ENCODE peak calls at places on chromosome 3, in five cellular contexts. N is ascending aorta, C is psoas muscle, L is IMR-90, W is right lobe of liver. K is an unnamed sample.

GRCh38 chr3:189981668-189982067 is 139.0 kb downstream of the P3H2 start:
- DNase-seq in N (peak; percentile 66), C (no peak), L (peak; percentile 89), W (peak; percentile 76), K (no peak)

GRCh38 chr3:46715507-46716175 is 2.0 kb downstream of the PRSS50 start:
- DNase-seq in N (no peak), C (peak; percentile 41), L (no peak), W (peak; percentile 31), K (no peak)

GRCh38 chr3:179898024-179898423 is 138.7 kb downstream of the PEX5L start:
- DNase-seq in N (no peak), C (no peak), L (peak; percentile 55), W (no peak), K (peak; percentile 33)

GRCh38 chr3:129961142-129961541 is 13.4 kb upstream of the TRH start:
- DNase-seq in N (no peak), C (no peak), L (no peak), W (no peak), K (no peak)

GRCh38 chr3:146550743-146551510 is 6.5 kb upstream of the PLSCR1 start:
- DNase-seq in N (no peak), C (no peak), L (peak; percentile 96), W (no peak), K (peak; percentile 71)

GRCh38 chr3:190000187-190000860 is 120.4 kb downstream of the P3H2 start:
- DNase-seq in N (no peak), C (no peak), L (no peak), W (no peak), K (no peak)

GRCh38 chr3:192395506-192395905 is 331.8 kb downstream of the FGF12 start:
- DNase-seq in N (no peak), C (no peak), L (no peak), W (no peak), K (no peak)

GRCh38 chr3:25899352-25900101 is 109.6 kb downstream of the OXSM start:
- DNase-seq in N (no peak), C (no peak), L (no peak), W (no peak), K (no peak)

GRCh38 chr3:192354687-192355086 is 372.7 kb downstream of the FGF12 start:
- DNase-seq in N (no peak), C (no peak), L (no peak), W (no peak), K (no peak)

DNA sequence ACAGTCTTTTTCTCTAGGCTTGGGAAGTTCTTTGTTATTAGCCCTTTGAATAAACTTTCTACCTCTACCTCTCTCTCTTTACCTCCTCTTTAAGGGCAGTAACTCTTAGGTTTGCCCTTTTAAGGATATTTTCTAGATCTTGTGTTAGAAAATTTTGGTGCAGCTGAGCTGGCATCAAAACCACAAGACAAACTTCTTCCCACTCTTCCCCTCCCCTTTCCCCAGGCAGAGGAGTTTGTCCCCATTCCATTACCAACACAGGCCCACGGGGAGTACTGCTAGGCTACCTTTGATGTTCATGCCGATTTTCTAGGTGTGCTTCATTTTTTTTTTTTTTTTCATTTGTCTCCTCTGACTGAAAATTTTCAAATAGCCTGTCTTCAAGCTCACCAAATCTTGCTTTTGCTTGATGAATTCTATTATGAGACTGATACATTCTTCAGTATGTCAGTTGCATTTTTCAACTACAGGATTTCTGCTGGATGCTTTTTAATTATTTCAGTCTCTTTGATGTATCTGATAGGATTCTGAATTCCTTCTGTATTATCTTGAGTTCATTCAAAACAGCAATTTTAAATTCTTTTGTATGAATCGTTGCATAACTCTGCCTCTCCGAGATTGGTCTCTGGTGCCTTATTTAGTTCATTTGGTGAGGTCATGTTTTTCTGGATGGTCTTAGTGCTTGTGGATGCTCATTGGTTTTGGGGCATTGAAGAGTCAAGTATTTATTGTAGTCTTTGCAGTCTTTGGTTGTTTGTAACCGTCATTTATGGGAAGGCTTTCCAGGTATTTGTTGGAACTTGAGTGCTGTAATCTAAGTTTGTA is 112.1 kb downstream of the UBE2E2 start:
- DNase-seq in N (no peak), C (no peak), L (peak; percentile 20), W (no peak), K (no peak)
- H3K27ac ChIP-seq in N (no peak overlapping the region), C (no peak overlapping the region), L (no peak overlapping the region), W (no peak overlapping the region), K (no peak overlapping the region)

GRCh38 chr3:117252208-117252607 is 542.6 kb downstream of the TUSC7 start:
- DNase-seq in N (no peak), C (no peak), L (peak; percentile 1), W (no peak), K (peak; percentile 0)
- H3K27ac ChIP-seq in N (no peak overlapping the region), C (no peak overlapping the region), L (no peak overlapping the region), W (no peak overlapping the region), K (no peak overlapping the region)

GRCh38 chr3:31285808-31286486 is 246.8 kb upstream of the STT3B start:
- DNase-seq in N (no peak), C (no peak), L (no peak), W (no peak), K (no peak)
- H3K27ac ChIP-seq in N (no peak overlapping the region), C (no peak overlapping the region), L (no peak overlapping the region), W (no peak overlapping the region), K (no peak overlapping the region)

DNA sequence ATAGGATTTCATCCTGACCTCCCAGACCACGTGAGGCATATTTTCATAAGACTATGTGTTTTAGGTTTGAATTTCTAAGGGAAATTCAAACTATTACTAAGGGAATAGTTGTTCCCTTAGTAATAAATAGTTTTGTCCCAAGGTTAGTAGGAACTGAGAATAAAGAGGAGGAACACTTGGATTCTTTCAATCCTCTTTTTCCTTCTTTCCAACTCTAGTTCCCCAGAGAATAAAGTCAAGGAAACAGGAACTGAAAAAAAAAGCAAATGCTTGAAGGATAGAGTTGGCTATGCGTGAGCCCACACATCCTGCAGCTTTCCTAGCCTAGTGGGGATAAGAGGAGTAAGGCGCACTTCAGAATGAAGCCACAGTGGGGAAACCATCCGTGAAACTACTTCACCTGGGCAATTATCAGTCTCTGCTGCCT is 312.1 kb upstream of the TGFBR2 start:
- DNase-seq in N (no peak), C (peak; percentile 31), L (peak; percentile 46), W (no peak), K (no peak)
- H3K27ac ChIP-seq in N (no peak overlapping the region), C (no peak overlapping the region), L (peak overlapping the region; percentile 32), W (no peak overlapping the region), K (no peak overlapping the region)

DNA sequence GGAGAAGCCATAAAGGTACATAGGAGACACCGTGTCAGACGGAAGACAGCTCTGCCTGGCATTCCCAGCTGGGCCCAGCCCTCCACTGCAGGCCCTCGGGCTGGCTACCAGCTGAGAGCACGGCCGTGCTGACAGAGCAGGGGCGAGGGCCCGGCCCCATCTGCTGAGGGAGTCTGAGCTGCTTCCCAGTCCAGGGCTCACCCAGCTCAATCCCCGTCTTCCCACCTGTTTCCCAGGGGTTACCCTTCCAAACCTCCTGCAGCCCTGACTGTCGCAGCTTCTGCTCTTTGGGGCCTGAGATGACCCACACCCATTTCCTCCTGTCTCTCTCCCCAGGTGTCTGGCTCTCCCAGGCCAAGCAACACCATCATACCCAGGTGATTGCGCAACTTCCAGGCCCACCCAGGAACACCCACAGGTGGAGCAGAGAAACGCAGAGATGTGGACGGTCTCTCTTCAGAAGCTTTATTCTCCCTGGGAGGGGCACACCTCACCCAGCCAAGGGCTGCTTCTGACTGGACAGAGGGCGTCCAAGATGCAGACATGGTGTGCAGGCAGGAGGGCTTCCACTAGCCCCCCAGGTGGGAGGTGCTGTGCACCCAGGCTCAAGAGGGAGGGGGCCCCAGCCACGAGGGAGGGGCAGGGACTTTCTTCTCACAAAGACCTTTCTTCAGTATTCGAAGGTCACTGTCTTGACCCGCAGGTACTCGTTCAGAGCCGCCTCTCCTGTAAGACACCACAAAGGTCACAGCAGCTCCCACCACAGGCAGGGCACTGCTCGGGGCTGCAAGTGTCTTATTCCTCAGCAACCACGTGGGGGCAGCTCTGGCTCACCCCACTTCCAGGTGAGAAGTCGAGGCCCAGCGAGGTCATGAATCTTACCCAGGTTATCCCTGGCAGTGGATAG is 19.4 kb upstream of the SLC41A3 start:
- DNase-seq in N (peak; percentile 62), C (peak; percentile 48), L (no peak), W (no peak), K (no peak)
- H3K27ac ChIP-seq in N (peak overlapping the region; percentile 96), C (peak overlapping the region; percentile 91), L (no peak overlapping the region), W (no peak overlapping the region), K (no peak overlapping the region)

GRCh38 chr3:123547881-123548534 is 36.8 kb downstream of the HACD2 start:
- DNase-seq in N (no peak), C (no peak), L (no peak), W (no peak), K (no peak)
- H3K27ac ChIP-seq in N (no peak overlapping the region), C (no peak overlapping the region), L (no peak overlapping the region), W (no peak overlapping the region), K (no peak overlapping the region)

DNA sequence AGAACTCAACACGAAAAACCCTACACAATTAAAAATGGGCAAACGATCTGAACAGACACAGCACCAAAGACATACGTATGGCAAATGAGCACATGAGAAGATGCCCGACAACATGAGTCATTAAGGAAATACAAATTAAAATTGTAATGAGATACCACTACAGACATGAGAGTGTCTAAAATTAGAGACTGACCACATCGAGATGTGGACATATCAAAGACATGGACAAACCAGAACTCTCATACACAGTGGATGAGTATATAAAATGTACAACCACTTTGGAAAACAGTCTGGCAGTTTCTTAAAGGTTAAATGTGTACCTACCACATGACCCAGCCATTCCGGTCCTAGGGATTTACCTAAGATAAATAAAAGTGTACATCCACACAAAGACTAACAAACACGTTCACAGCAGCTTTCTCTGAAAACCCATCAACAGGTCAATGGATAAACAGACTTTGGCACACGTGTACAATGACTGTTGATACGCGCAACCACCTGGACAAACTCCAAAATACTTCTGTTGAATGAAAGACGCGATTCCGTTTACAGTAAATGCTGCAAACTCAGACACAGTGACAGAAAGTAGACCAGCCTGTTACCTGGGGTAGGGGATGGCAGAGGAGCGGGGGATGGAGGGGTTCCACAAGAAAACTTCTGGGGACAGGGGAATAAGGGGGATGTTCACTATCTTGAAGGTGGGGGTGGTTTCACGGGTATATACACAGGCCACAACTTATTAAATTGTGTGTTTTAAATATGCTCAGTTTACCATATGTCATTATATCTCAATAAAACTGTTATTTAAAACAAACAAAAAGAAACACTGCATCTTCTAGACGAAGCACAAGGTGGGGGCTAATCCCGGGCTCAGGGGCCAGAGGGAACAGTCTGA is 2.1 kb downstream of the TNK2 start:
- DNase-seq in N (no peak), C (peak; percentile 22), L (peak; percentile 78), W (no peak), K (peak; percentile 48)
- H3K27ac ChIP-seq in N (peak overlapping the region; percentile 36), C (peak overlapping the region; percentile 93), L (no peak overlapping the region), W (peak overlapping the region; percentile 71), K (peak overlapping the region; percentile 0)

GRCh38 chr3:183506674-183507290 is 48.7 kb downstream of the KLHL6 start:
- DNase-seq in N (no peak), C (no peak), L (no peak), W (peak; percentile 20), K (no peak)

GRCh38 chr3:183502237-183502636 is 53.3 kb downstream of the KLHL6 start:
- DNase-seq in N (no peak), C (no peak), L (no peak), W (peak; percentile 20), K (no peak)

GRCh38 chr3:183503738-183504137 is 51.8 kb downstream of the KLHL6 start:
- DNase-seq in N (no peak), C (no peak), L (no peak), W (peak; percentile 14), K (no peak)

GRCh38 chr3:183502782-183503181 is 52.7 kb downstream of the KLHL6 start:
- DNase-seq in N (no peak), C (no peak), L (no peak), W (peak; percentile 53), K (no peak)

GRCh38 chr3:183504597-183504996 is 50.9 kb downstream of the KLHL6 start:
- DNase-seq in N (no peak), C (no peak), L (no peak), W (no peak), K (no peak)
- H3K27ac ChIP-seq in N (no peak overlapping the region), C (no peak overlapping the region), L (no peak overlapping the region), W (no peak overlapping the region), K (no peak overlapping the region)

GRCh38 chr3:13024274-13024863 is 48.9 kb downstream of the IQSEC1 start:
- DNase-seq in N (no peak), C (no peak), L (no peak), W (no peak), K (no peak)
- H3K27ac ChIP-seq in N (peak overlapping the region; percentile 88), C (no peak overlapping the region), L (no peak overlapping the region), W (no peak overlapping the region), K (no peak overlapping the region)

K was measured in foreskin keratinocyte.